ENCODE peak calls at places on chromosomes 5 and 9, in eight cellular contexts. S is NCI-H2171, N is skeletal muscle cell, R is bronchial epithelial cell, B is NCI-H1417, U is thyroid gland, C is BJ, H is substantia nigra. E is an unnamed sample.

GRCh38 chr5:112584781-112585180 is 152.9 kb upstream of the APC start:
- DNase-seq in C (no peak), H (no peak), B (no peak), S (no peak), N (no peak), U (no peak), R (no peak), E (no peak)

GRCh38 chr5:1512541-1513291 is 11.0 kb downstream of the LPCAT1 start:
- DNase-seq in R (no peak), H (no peak), S (no peak), B (no peak), N (no peak), U (no peak), C (no peak), E (no peak)

GRCh38 chr9:137919649-137920101 is 42.1 kb downstream of the CACNA1B start:
- DNase-seq in U (no peak), N (no peak), C (no peak), R (no peak), H (no peak), S (no peak), B (no peak), E (no peak)

GRCh38 chr5:159184236-159184635 is 25.1 kb downstream of the RNF145 start:
- DNase-seq in C (no peak), H (no peak), S (no peak), R (no peak), B (no peak), U (no peak), N (no peak), E (no peak)

GRCh38 chr5:173333900-173334685 is 5.9 kb upstream of the STC2 start:
- DNase-seq in N (no peak), R (peak), S (no peak), B (no peak), C (no peak), H (no peak), U (no peak), E (peak)

GRCh38 chr5:121138495-121138907 is 674.4 kb downstream of the PRR16 start:
- DNase-seq in N (no peak), U (no peak), R (no peak), S (no peak), C (no peak), B (peak), H (no peak), E (no peak)

GRCh38 chr5:151383011-151383410 is 35.7 kb upstream of the SLC36A2 start:
- DNase-seq in U (no peak), C (no peak), S (no peak), H (no peak), B (no peak), R (peak), N (no peak), E (no peak)

GRCh38 chr5:119439140-119439625 is 13.1 kb upstream of the HSD17B4 start:
- DNase-seq in C (no peak), S (no peak), B (no peak), N (no peak), H (no peak), R (peak), U (peak), E (no peak)